ENCODE peak calls at places on chromosomes 6 and 20, in nine cellular contexts. One of them, this sample, is unnamed.

GRCh38 chr20:47489448-47489872 is 12.2 kb upstream of the NCOA3 start:
- DNase-seq in GM12865: peak; percentile 89
- DNase-seq in GM23248: no peak
- DNase-seq in A673: no peak
- DNase-seq in left ventricle myocardium superior: peak; percentile 35
- DNase-seq in activated CD4-positive, alpha-beta T cell treated with anti-CD3 and anti-CD28 coated beads, Interleukin-2, amount 50 U/mL, for 4 hours: peak; percentile 35
- DNase-seq in posterior cingulate gyrus: no peak
- DNase-seq in fibroblast of the conjunctiva: no peak
- DNase-seq in T-cell: peak; percentile 44
- DNase-seq in this sample: no peak

GRCh38 chr6:50905297-50905696 is 86.6 kb downstream of the TFAP2B start:
- DNase-seq in GM12865: no peak
- DNase-seq in GM23248: no peak
- DNase-seq in A673: no peak
- DNase-seq in left ventricle myocardium superior: no peak
- DNase-seq in activated CD4-positive, alpha-beta T cell treated with anti-CD3 and anti-CD28 coated beads, Interleukin-2, amount 50 U/mL, for 4 hours: no peak
- DNase-seq in posterior cingulate gyrus: no peak
- DNase-seq in fibroblast of the conjunctiva: no peak
- DNase-seq in T-cell: no peak
- DNase-seq in this sample: no peak

GRCh38 chr20:49283703-49284625 is 6.1 kb upstream of the ZNFX1 start:
- DNase-seq in GM12865: peak; percentile 39
- DNase-seq in GM23248: peak; percentile 8
- DNase-seq in A673: peak; percentile 32
- DNase-seq in left ventricle myocardium superior: no peak
- DNase-seq in activated CD4-positive, alpha-beta T cell treated with anti-CD3 and anti-CD28 coated beads, Interleukin-2, amount 50 U/mL, for 4 hours: no peak
- DNase-seq in posterior cingulate gyrus: no peak
- DNase-seq in fibroblast of the conjunctiva: no peak
- DNase-seq in T-cell: no peak
- DNase-seq in this sample: peak; percentile 48

GRCh38 chr6:122081921-122082320 is 317.5 kb upstream of the HSF2 start:
- DNase-seq in GM12865: no peak
- DNase-seq in GM23248: no peak
- DNase-seq in A673: no peak
- DNase-seq in left ventricle myocardium superior: no peak
- DNase-seq in activated CD4-positive, alpha-beta T cell treated with anti-CD3 and anti-CD28 coated beads, Interleukin-2, amount 50 U/mL, for 4 hours: no peak
- DNase-seq in posterior cingulate gyrus: no peak
- DNase-seq in fibroblast of the conjunctiva: no peak
- DNase-seq in T-cell: no peak
- DNase-seq in this sample: no peak

GRCh38 chr6:158653577-158654354 is 3.9 kb downstream of the SYTL3 start:
- DNase-seq in GM12865: peak; percentile 92
- DNase-seq in GM23248: no peak
- DNase-seq in A673: no peak
- DNase-seq in left ventricle myocardium superior: peak; percentile 44
- DNase-seq in activated CD4-positive, alpha-beta T cell treated with anti-CD3 and anti-CD28 coated beads, Interleukin-2, amount 50 U/mL, for 4 hours: peak; percentile 83
- DNase-seq in posterior cingulate gyrus: no peak
- DNase-seq in fibroblast of the conjunctiva: no peak
- DNase-seq in T-cell: peak; percentile 92
- DNase-seq in this sample: no peak

GRCh38 chr6:157481189-157481864 is 100.3 kb downstream of the ZDHHC14 start:
- DNase-seq in GM12865: no peak
- DNase-seq in GM23248: no peak
- DNase-seq in A673: no peak
- DNase-seq in left ventricle myocardium superior: no peak
- DNase-seq in activated CD4-positive, alpha-beta T cell treated with anti-CD3 and anti-CD28 coated beads, Interleukin-2, amount 50 U/mL, for 4 hours: no peak
- DNase-seq in posterior cingulate gyrus: no peak
- DNase-seq in fibroblast of the conjunctiva: no peak
- DNase-seq in T-cell: no peak
- DNase-seq in this sample: no peak

GRCh38 chr6:36603222-36604089 is 9.3 kb downstream of the SRSF3 start:
- DNase-seq in GM12865: no peak
- DNase-seq in GM23248: no peak
- DNase-seq in A673: no peak
- DNase-seq in left ventricle myocardium superior: no peak
- DNase-seq in activated CD4-positive, alpha-beta T cell treated with anti-CD3 and anti-CD28 coated beads, Interleukin-2, amount 50 U/mL, for 4 hours: no peak
- DNase-seq in posterior cingulate gyrus: no peak
- DNase-seq in fibroblast of the conjunctiva: no peak
- DNase-seq in T-cell: no peak
- DNase-seq in this sample: no peak

GRCh38 chr20:22791877-22792525 is 207.6 kb upstream of the FOXA2 start:
- DNase-seq in GM12865: no peak
- DNase-seq in GM23248: no peak
- DNase-seq in A673: no peak
- DNase-seq in left ventricle myocardium superior: no peak
- DNase-seq in activated CD4-positive, alpha-beta T cell treated with anti-CD3 and anti-CD28 coated beads, Interleukin-2, amount 50 U/mL, for 4 hours: no peak
- DNase-seq in posterior cingulate gyrus: no peak
- DNase-seq in fibroblast of the conjunctiva: no peak
- DNase-seq in T-cell: no peak
- DNase-seq in this sample: no peak

GRCh38 chr6:68593558-68593957 is 41.5 kb upstream of the ADGRB3 start:
- DNase-seq in GM12865: no peak
- DNase-seq in GM23248: no peak
- DNase-seq in A673: no peak
- DNase-seq in left ventricle myocardium superior: no peak
- DNase-seq in activated CD4-positive, alpha-beta T cell treated with anti-CD3 and anti-CD28 coated beads, Interleukin-2, amount 50 U/mL, for 4 hours: no peak
- DNase-seq in posterior cingulate gyrus: no peak
- DNase-seq in fibroblast of the conjunctiva: no peak
- DNase-seq in T-cell: no peak
- DNase-seq in this sample: no peak

GRCh38 chr6:145267076-145267867 is 468.0 kb downstream of the EPM2A start:
- DNase-seq in GM12865: no peak
- DNase-seq in GM23248: no peak
- DNase-seq in A673: no peak
- DNase-seq in left ventricle myocardium superior: no peak
- DNase-seq in activated CD4-positive, alpha-beta T cell treated with anti-CD3 and anti-CD28 coated beads, Interleukin-2, amount 50 U/mL, for 4 hours: no peak
- DNase-seq in posterior cingulate gyrus: no peak
- DNase-seq in fibroblast of the conjunctiva: no peak
- DNase-seq in T-cell: no peak
- DNase-seq in this sample: peak; percentile 100

GRCh38 chr6:132122871-132123270 is 171.7 kb upstream of the CCN2 start:
- DNase-seq in GM12865: no peak
- DNase-seq in GM23248: no peak
- DNase-seq in A673: peak; percentile 50
- DNase-seq in left ventricle myocardium superior: no peak
- DNase-seq in activated CD4-positive, alpha-beta T cell treated with anti-CD3 and anti-CD28 coated beads, Interleukin-2, amount 50 U/mL, for 4 hours: no peak
- DNase-seq in posterior cingulate gyrus: no peak
- DNase-seq in fibroblast of the conjunctiva: peak; percentile 84
- DNase-seq in T-cell: no peak
- DNase-seq in this sample: peak; percentile 38

GRCh38 chr6:36499918-36500317 is 47.4 kb downstream of the STK38 start:
- DNase-seq in GM12865: no peak
- DNase-seq in GM23248: no peak
- DNase-seq in A673: no peak
- DNase-seq in left ventricle myocardium superior: no peak
- DNase-seq in activated CD4-positive, alpha-beta T cell treated with anti-CD3 and anti-CD28 coated beads, Interleukin-2, amount 50 U/mL, for 4 hours: no peak
- DNase-seq in posterior cingulate gyrus: no peak
- DNase-seq in fibroblast of the conjunctiva: no peak
- DNase-seq in T-cell: no peak
- DNase-seq in this sample: no peak

GRCh38 chr6:168307695-168308021 is 11.9 kb downstream of the DACT2 start:
- DNase-seq in GM12865: no peak
- DNase-seq in GM23248: no peak
- DNase-seq in A673: no peak
- DNase-seq in left ventricle myocardium superior: no peak
- DNase-seq in activated CD4-positive, alpha-beta T cell treated with anti-CD3 and anti-CD28 coated beads, Interleukin-2, amount 50 U/mL, for 4 hours: no peak
- DNase-seq in posterior cingulate gyrus: no peak
- DNase-seq in fibroblast of the conjunctiva: no peak
- DNase-seq in T-cell: no peak
- DNase-seq in this sample: no peak

GRCh38 chr20:32534661-32535240 is 50.4 kb downstream of the NOL4L start:
- DNase-seq in GM12865: peak; percentile 35
- DNase-seq in GM23248: no peak
- DNase-seq in A673: no peak
- DNase-seq in left ventricle myocardium superior: peak; percentile 2
- DNase-seq in activated CD4-positive, alpha-beta T cell treated with anti-CD3 and anti-CD28 coated beads, Interleukin-2, amount 50 U/mL, for 4 hours: peak; percentile 62
- DNase-seq in posterior cingulate gyrus: no peak
- DNase-seq in fibroblast of the conjunctiva: no peak
- DNase-seq in T-cell: no peak
- DNase-seq in this sample: no peak

GRCh38 chr6:106165885-106166485 is 79.8 kb downstream of the PRDM1 start:
- DNase-seq in GM12865: peak; percentile 85
- DNase-seq in GM23248: no peak
- DNase-seq in A673: no peak
- DNase-seq in left ventricle myocardium superior: no peak
- DNase-seq in activated CD4-positive, alpha-beta T cell treated with anti-CD3 and anti-CD28 coated beads, Interleukin-2, amount 50 U/mL, for 4 hours: no peak
- DNase-seq in posterior cingulate gyrus: no peak
- DNase-seq in fibroblast of the conjunctiva: no peak
- DNase-seq in T-cell: no peak
- DNase-seq in this sample: peak; percentile 69

GRCh38 chr20:6693178-6693807 is 74.2 kb upstream of the BMP2 start:
- DNase-seq in GM12865: no peak
- DNase-seq in GM23248: no peak
- DNase-seq in A673: no peak
- DNase-seq in left ventricle myocardium superior: no peak
- DNase-seq in activated CD4-positive, alpha-beta T cell treated with anti-CD3 and anti-CD28 coated beads, Interleukin-2, amount 50 U/mL, for 4 hours: no peak
- DNase-seq in posterior cingulate gyrus: no peak
- DNase-seq in fibroblast of the conjunctiva: no peak
- DNase-seq in T-cell: no peak
- DNase-seq in this sample: no peak

GRCh38 chr20:46084805-46085792 is 4.7 kb downstream of the NCOA5 start:
- DNase-seq in GM12865: no peak
- DNase-seq in GM23248: peak; percentile 48
- DNase-seq in A673: peak; percentile 44
- DNase-seq in left ventricle myocardium superior: no peak
- DNase-seq in activated CD4-positive, alpha-beta T cell treated with anti-CD3 and anti-CD28 coated beads, Interleukin-2, amount 50 U/mL, for 4 hours: no peak
- DNase-seq in posterior cingulate gyrus: no peak
- DNase-seq in fibroblast of the conjunctiva: no peak
- DNase-seq in T-cell: no peak
- DNase-seq in this sample: peak; percentile 73

GRCh38 chr6:21396313-21396712 is 197.2 kb upstream of the SOX4 start:
- DNase-seq in GM12865: no peak
- DNase-seq in GM23248: peak; percentile 76
- DNase-seq in A673: no peak
- DNase-seq in left ventricle myocardium superior: no peak
- DNase-seq in activated CD4-positive, alpha-beta T cell treated with anti-CD3 and anti-CD28 coated beads, Interleukin-2, amount 50 U/mL, for 4 hours: no peak
- DNase-seq in posterior cingulate gyrus: no peak
- DNase-seq in fibroblast of the conjunctiva: no peak
- DNase-seq in T-cell: no peak
- DNase-seq in this sample: no peak

GRCh38 chr6:44787254-44787844 is 399.8 kb downstream of the CDC5L start:
- DNase-seq in GM12865: no peak
- DNase-seq in GM23248: no peak
- DNase-seq in A673: no peak
- DNase-seq in left ventricle myocardium superior: no peak
- DNase-seq in activated CD4-positive, alpha-beta T cell treated with anti-CD3 and anti-CD28 coated beads, Interleukin-2, amount 50 U/mL, for 4 hours: no peak
- DNase-seq in posterior cingulate gyrus: no peak
- DNase-seq in fibroblast of the conjunctiva: no peak
- DNase-seq in T-cell: no peak
- DNase-seq in this sample: no peak

GRCh38 chr20:18190466-18191233 is 53.0 kb downstream of the KAT14 start:
- DNase-seq in GM12865: no peak
- DNase-seq in GM23248: no peak
- DNase-seq in A673: no peak
- DNase-seq in left ventricle myocardium superior: no peak
- DNase-seq in activated CD4-positive, alpha-beta T cell treated with anti-CD3 and anti-CD28 coated beads, Interleukin-2, amount 50 U/mL, for 4 hours: no peak
- DNase-seq in posterior cingulate gyrus: no peak
- DNase-seq in fibroblast of the conjunctiva: no peak
- DNase-seq in T-cell: no peak
- DNase-seq in this sample: no peak

This sample was measured in HepG2.